ENCODE peak calls at places on chromosomes 13 and 19, in four cellular contexts. One of them, this sample, is unnamed.

GRCh38 chr13:79989251-79989661 is 351.7 kb downstream of the SPRY2 start:
- DNase-seq in left ventricle myocardium inferior: no peak
- DNase-seq in astrocyte: peak; percentile 20
- DNase-seq in transverse colon: peak; percentile 49
- DNase-seq in this sample: no peak

GRCh38 chr13:29543230-29544215 is 52.0 kb downstream of the SLC7A1 start:
- DNase-seq in left ventricle myocardium inferior: no peak
- DNase-seq in astrocyte: peak; percentile 68
- DNase-seq in transverse colon: no peak
- DNase-seq in this sample: peak; percentile 29

GRCh38 chr13:39483326-39483725 is 119.7 kb downstream of the LHFPL6 start:
- DNase-seq in transverse colon: no peak
- DNase-seq in left ventricle myocardium inferior: no peak
- DNase-seq in astrocyte: no peak
- DNase-seq in this sample: no peak

GRCh38 chr19:19386373-19386869 is 19.1 kb upstream of the GATAD2A start:
- DNase-seq in transverse colon: peak; percentile 28
- DNase-seq in astrocyte: no peak
- DNase-seq in left ventricle myocardium inferior: no peak
- DNase-seq in this sample: no peak

GRCh38 chr13:98691360-98691759 is 61.1 kb downstream of the SLC15A1 start:
- DNase-seq in left ventricle myocardium inferior: no peak
- DNase-seq in astrocyte: no peak
- DNase-seq in transverse colon: no peak
- DNase-seq in this sample: no peak

GRCh38 chr19:55857149-55857548 is 20.8 kb downstream of the NLRP4 start:
- DNase-seq in transverse colon: no peak
- DNase-seq in left ventricle myocardium inferior: no peak
- DNase-seq in astrocyte: no peak
- DNase-seq in this sample: no peak

GRCh38 chr19:54021932-54022331 is 30.5 kb downstream of the CACNG6 start:
- DNase-seq in astrocyte: no peak
- DNase-seq in transverse colon: no peak
- DNase-seq in left ventricle myocardium inferior: no peak
- DNase-seq in this sample: no peak

GRCh38 chr19:49355890-49356289 is 6.3 kb downstream of the TEAD2 start:
- DNase-seq in astrocyte: no peak
- DNase-seq in transverse colon: no peak
- DNase-seq in left ventricle myocardium inferior: peak; percentile 36
- DNase-seq in this sample: peak; percentile 45